ENCODE peak calls at places on chromosomes 16 and 17, in six cellular contexts. E is H1, R is GM12891, V is HepG2, Q is K562, T is GM12878. H is an unnamed sample.

GRCh38 chr16:12186774-12187335 is 210.3 kb downstream of the SNX29 start:
- DNase-seq in E (no peak), R (no peak), T (no peak), V (no peak), Q (no peak), H (no peak)

GRCh38 chr17:45160505-45161287 is 979 bp upstream of the HEXIM2 start:
- DNase-seq in E (no peak), T (no peak), R (no peak), Q (peak), V (peak), H (no peak)

GRCh38 chr16:78461087-78461486 is 361.6 kb downstream of the WWOX start:
- DNase-seq in T (no peak), R (no peak), Q (no peak), V (no peak), E (no peak), H (no peak)

GRCh38 chr17:28912281-28912937 is 9.5 kb upstream of the DHRS13 start:
- DNase-seq in Q (peak), V (no peak), R (no peak), E (no peak), T (no peak), H (no peak)

GRCh38 chr17:81737947-81738800 is 26.1 kb downstream of the SLC25A10 start:
- DNase-seq in V (no peak), R (no peak), Q (no peak), E (no peak), T (no peak), H (no peak)

GRCh38 chr17:18257268-18257681 is 1.3 kb downstream of the FLII start:
- DNase-seq in E (no peak), V (peak), T (no peak), R (no peak), Q (no peak), H (no peak)

GRCh38 chr17:13871261-13871660 is 198.0 kb upstream of the COX10 start:
- DNase-seq in T (no peak), V (no peak), E (no peak), Q (no peak), R (no peak), H (no peak)

GRCh38 chr17:6713130-6713917 is at the start of gene SLC13A5:
- DNase-seq in R (peak), Q (peak), T (no peak), V (peak), E (peak), H (no peak)

GRCh38 chr17:20157078-20157360 is 147.9 kb downstream of the SPECC1 start:
- DNase-seq in V (no peak), R (no peak), E (no peak), T (no peak), Q (no peak), H (no peak)

GRCh38 chr17:80786887-80787286 is 204.8 kb upstream of the CHMP6 start:
- DNase-seq in Q (no peak), E (no peak), R (no peak), V (no peak), T (no peak), H (no peak)

GRCh38 chr16:8571061-8571596 is 19.2 kb downstream of the TMEM114 start:
- DNase-seq in R (no peak), T (no peak), V (peak), Q (no peak), E (no peak), H (no peak)

DNA sequence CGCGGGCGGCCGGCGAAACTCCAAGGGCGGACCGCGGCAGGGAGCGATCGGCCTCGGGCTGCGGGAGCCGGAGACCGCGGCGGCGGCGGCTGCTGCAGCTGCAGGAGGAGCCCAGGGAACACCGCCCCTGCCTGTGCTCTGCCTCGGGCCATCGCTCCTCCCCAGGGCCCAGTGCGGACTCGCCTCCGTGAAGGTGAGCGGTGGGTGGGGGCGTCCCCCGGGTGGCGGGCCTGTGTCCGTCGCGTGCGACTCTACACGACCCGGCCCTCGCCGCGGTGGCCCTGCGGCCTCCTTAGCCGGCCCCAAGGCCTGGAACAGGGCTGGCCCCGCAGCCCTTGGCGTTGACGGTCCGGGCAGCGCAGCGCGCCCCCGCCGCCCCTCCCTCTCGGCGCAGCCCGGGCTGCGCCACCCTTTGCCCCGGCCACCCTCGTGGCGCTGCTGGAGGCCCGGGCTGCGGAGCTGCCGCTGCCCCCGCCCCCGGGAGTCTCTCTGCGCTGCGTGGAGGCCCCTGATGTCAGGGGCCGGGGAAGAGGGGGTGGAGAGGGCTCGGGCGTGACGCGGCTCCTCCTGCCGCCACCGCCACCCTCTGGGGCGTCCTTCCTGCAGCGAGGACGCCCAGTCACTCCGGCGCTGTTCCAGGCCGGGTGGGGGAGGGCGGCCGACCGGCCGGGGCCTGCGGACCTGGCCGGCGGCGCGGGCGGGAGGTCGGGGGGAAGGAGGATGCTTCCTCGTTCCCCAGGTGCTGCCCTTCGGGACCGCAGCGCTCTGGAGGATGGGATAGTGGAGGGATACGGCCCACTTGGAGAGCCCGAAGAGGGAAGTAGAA is 485 bp downstream of the DYNLL2 start:
- DNase-seq in T (no peak), Q (peak), R (peak), V (peak), E (no peak), H (peak)
- TF ChIP-seq POLR2AphosphoS5 in T (no peak), Q (no peak), R (no peak), V (no peak), E (peak), H (no peak)

GRCh38 chr17:38912221-38912813 is 13.1 kb upstream of the LASP1NB start:
- DNase-seq in T (no peak), E (no peak), V (no peak), Q (peak), R (no peak), H (no peak)
- TF ChIP-seq TAF1 in T (no peak), E (no peak), V (no peak), Q (no peak), R (no peak), H (no peak)

GRCh38 chr17:78781339-78782304 is at the start of gene CYTH1:
- DNase-seq in T (no peak), E (no peak), R (no peak), Q (peak), V (no peak), H (no peak)
- TF ChIP-seq POLR2A in T (peak), E (no peak), R (no peak), Q (no peak), V (no peak), H (peak)

DNA sequence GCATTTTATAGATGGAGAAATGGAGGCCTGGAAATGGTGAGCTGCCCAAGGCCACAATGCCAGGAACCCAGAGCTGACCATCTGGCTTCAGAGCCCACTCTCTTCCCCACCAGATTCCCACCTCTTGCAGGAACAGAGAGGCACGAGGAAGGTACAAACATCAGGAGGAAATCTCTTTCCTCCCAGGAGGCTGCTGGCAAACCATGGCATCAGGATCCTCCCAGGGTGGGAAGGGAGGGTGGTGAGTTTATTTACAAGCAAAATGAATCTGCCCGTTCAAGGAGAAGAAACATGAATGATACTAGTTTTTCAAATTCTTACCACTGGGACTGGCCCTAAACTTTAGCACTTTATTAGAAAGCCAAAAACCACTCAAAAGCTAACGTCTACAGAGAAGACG is 79.2 kb downstream of the NXN start:
- DNase-seq in R (no peak), V (no peak), Q (no peak), T (no peak), E (no peak), H (no peak)
- TF ChIP-seq POLR2AphosphoS5 in R (no peak), V (no peak), Q (no peak), T (no peak), E (no peak), H (no peak)

GRCh38 chr16:48044117-48044516 is 111.7 kb downstream of the ABCC12 start:
- DNase-seq in V (no peak), E (no peak), Q (no peak), T (no peak), R (no peak), H (no peak)

GRCh38 chr16:48047273-48047672 is 108.5 kb downstream of the ABCC12 start:
- DNase-seq in T (no peak), V (no peak), R (no peak), E (no peak), Q (no peak), H (no peak)

GRCh38 chr16:48047755-48048154 is 108.0 kb downstream of the ABCC12 start:
- DNase-seq in T (no peak), V (no peak), Q (no peak), E (no peak), R (no peak), H (no peak)

DNA sequence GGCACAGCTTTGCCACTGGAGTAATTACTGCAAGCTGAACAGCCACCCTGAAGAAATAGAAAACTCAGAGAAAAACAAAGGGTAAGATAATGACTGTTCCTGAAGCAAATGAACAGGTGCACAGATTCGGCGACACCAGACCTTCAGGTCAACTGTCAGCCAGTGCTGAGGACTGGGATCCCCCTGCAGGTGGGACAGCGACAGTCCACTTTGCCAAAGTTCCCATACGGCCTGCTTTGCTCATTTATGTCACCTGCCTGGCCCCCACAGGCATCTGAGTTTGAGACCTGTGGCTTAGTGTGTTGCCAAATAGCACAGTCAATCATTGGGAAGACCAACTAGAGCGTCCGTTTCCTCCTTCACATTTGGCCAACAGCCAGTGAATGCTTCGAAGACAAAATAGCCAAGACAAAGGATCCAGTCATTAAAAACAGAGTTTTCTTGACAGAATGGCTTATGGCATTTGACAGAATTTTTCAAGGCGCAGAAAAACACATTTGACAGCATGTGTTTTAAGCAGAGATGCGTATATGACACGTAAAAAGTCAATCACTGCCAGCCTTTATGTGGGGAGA is 113.8 kb downstream of the ABCC12 start:
- DNase-seq in Q (peak), T (no peak), V (peak), E (no peak), R (no peak), H (no peak)
- TF ChIP-seq TAF1 in Q (no peak), T (no peak), V (no peak), E (no peak), R (no peak), H (no peak)

GRCh38 chr17:46922804-46923635 is at the start of gene GOSR2:
- DNase-seq in V (peak), Q (peak), E (peak), T (peak), R (peak), H (peak)
- TF ChIP-seq POLR2A in V (peak), Q (peak), E (peak), T (peak), R (peak), H (peak)

GRCh38 chr17:57853695-57854094 is 3.9 kb upstream of the MRPS23 start:
- DNase-seq in E (no peak), Q (no peak), R (no peak), V (no peak), T (no peak), H (no peak)
- TF ChIP-seq POLR2AphosphoS5 in E (no peak), Q (no peak), R (no peak), V (no peak), T (no peak), H (no peak)

H was measured in GM12892.